ENCODE peak calls at places on chromosomes 3 and 15, in ten cellular contexts. P is AG04449, R is A549, U is upper lobe of right lung, V is neural progenitor cell, E is colonic mucosa, O is pancreas, H is cardiac fibroblast, F is prostate gland, L is tibial nerve. D is an unnamed sample.

GRCh38 chr3:38397320-38397719 is 50.7 kb downstream of the XYLB start:
- DNase-seq in R (no peak), U (no peak), F (no peak), E (no peak), V (peak; percentile 86), L (no peak), O (no peak), P (no peak), H (peak; percentile 44), D (no peak)

GRCh38 chr3:100966049-100966471 is 27.2 kb downstream of the ABI3BP start:
- DNase-seq in H (no peak), E (no peak), O (no peak), R (no peak), U (no peak), F (no peak), V (no peak), P (no peak), L (no peak), D (no peak)

GRCh38 chr3:168156479-168156878 is 60.8 kb upstream of the GOLIM4 start:
- DNase-seq in F (no peak), O (no peak), H (no peak), R (no peak), U (no peak), E (no peak), L (no peak), P (no peak), V (no peak), D (no peak)

GRCh38 chr3:183378951-183379350 is 49.5 kb downstream of the MCF2L2 start:
- DNase-seq in O (no peak), L (no peak), H (no peak), P (no peak), U (no peak), R (no peak), V (no peak), E (no peak), F (no peak), D (no peak)

GRCh38 chr3:37591130-37591865 is 270.4 kb upstream of the CTDSPL start:
- DNase-seq in R (no peak), L (no peak), H (peak; percentile 12), V (no peak), E (peak; percentile 26), O (no peak), P (no peak), F (no peak), U (no peak), D (peak; percentile 57)

GRCh38 chr3:50261505-50261904 is 7.4 kb upstream of the SEMA3B start:
- DNase-seq in P (no peak), R (no peak), U (no peak), E (no peak), F (no peak), L (no peak), O (no peak), V (no peak), H (no peak), D (no peak)

GRCh38 chr3:47617061-47618010 is 38.7 kb upstream of the CSPG5 start:
- DNase-seq in U (no peak), O (no peak), P (no peak), R (no peak), V (no peak), L (no peak), H (no peak), F (peak; percentile 23), E (no peak), D (no peak)

GRCh38 chr3:71055602-71056001 is 527.9 kb downstream of the FOXP1 start:
- DNase-seq in P (no peak), H (peak; percentile 87), F (peak; percentile 51), E (no peak), V (no peak), O (no peak), U (no peak), L (no peak), R (no peak), D (no peak)

DNA sequence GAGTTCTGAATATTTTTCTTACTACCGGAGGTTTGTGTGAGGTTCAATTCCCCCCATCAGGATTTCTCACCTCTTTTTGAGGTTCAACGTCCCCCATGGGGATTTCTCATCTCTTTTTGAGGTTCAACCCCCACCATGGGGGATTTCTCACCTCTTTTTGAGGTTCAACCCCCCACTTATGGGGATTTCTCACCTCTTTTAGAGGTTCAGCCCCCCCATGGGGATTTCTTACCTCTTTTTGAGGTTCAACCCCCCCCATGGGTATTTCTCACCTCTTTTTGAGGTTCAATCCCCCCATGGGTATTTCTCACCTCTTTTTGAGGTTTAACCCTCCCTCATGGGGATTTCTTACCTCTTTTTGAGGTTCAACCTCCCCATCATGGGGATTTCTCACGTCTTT is 26.3 kb downstream of the NDUFB4 start:
- DNase-seq in V (no peak), H (no peak), F (no peak), O (no peak), L (no peak), U (no peak), P (no peak), R (no peak), E (no peak), D (no peak)
- H3K4me3 ChIP-seq in V (no peak overlapping the region), H (no peak overlapping the region), F (no peak overlapping the region), O (no peak overlapping the region), L (no peak overlapping the region), U (no peak overlapping the region), P (no peak overlapping the region), R (no peak overlapping the region), E (no peak overlapping the region), D (no peak overlapping the region)

GRCh38 chr3:182244222-182244971 is 532.7 kb downstream of the SOX2 start:
- DNase-seq in U (no peak), E (peak; percentile 25), P (no peak), R (no peak), L (no peak), O (no peak), F (no peak), V (no peak), H (no peak), D (no peak)

GRCh38 chr3:182246870-182247269 is 535.1 kb downstream of the SOX2 start:
- DNase-seq in U (no peak), E (no peak), V (no peak), L (no peak), O (no peak), H (no peak), P (no peak), F (no peak), R (no peak), D (no peak)

GRCh38 chr3:182245059-182245458 is 533.3 kb downstream of the SOX2 start:
- DNase-seq in F (no peak), L (no peak), P (no peak), V (no peak), R (no peak), E (no peak), H (no peak), U (no peak), O (no peak), D (no peak)

GRCh38 chr3:182252802-182253201 is 540.5 kb upstream of the ATP11B start:
- DNase-seq in F (no peak), H (no peak), L (no peak), U (no peak), P (no peak), O (no peak), V (no peak), E (no peak), R (no peak), D (no peak)

DNA sequence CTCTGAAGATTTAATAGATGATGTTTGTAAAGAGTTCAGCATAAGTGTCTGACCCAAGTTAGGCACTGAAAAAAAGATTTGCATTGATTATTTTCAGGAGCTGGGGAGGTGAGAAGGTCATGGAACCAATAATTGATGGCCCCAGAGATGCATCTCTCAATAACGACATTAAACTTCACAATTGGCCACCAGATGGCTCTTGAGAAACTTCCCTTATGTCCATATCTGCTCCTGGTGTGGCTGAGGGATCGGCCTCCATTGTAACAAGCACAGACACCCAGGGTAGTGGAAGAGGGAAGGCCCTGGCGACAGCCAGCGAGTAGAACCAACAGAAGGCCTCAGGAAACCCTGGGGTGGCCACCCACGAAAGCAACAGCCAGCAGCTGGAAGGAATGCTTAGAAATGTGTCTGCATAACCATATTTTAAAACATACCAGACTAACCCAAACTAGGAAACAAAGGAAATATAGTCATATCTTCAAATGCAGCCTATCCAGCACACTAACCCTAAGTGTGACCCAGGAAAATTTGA is 536.7 kb downstream of the SOX2 start:
- DNase-seq in P (no peak), L (no peak), E (peak; percentile 18), R (no peak), U (no peak), H (no peak), F (no peak), O (no peak), V (no peak), D (no peak)
- TF ChIP-seq CTCF in P (peak; percentile 15), L (no peak), E (peak; percentile 11), R (no peak), U (no peak), H (no peak), F (no peak), O (no peak), V (no peak), D (no peak)

GRCh38 chr15:61389334-61390028 is 160.4 kb upstream of the RORA start:
- DNase-seq in U (no peak), V (no peak), O (no peak), E (no peak), F (no peak), L (no peak), P (no peak), H (no peak), R (no peak), D (no peak)

GRCh38 chr15:61387675-61388074 is 158.6 kb upstream of the RORA start:
- DNase-seq in F (no peak), E (no peak), H (no peak), O (no peak), R (no peak), L (no peak), U (no peak), V (no peak), P (no peak), D (no peak)

GRCh38 chr15:61393949-61394348 is 164.8 kb upstream of the RORA start:
- DNase-seq in P (no peak), E (no peak), U (no peak), L (peak; percentile 33), R (no peak), F (no peak), H (peak; percentile 10), V (no peak), O (no peak), D (peak; percentile 51)

GRCh38 chr15:61393524-61393923 is 164.4 kb upstream of the RORA start:
- DNase-seq in F (no peak), L (no peak), U (no peak), R (no peak), V (no peak), H (no peak), P (no peak), E (no peak), O (no peak), D (no peak)

DNA sequence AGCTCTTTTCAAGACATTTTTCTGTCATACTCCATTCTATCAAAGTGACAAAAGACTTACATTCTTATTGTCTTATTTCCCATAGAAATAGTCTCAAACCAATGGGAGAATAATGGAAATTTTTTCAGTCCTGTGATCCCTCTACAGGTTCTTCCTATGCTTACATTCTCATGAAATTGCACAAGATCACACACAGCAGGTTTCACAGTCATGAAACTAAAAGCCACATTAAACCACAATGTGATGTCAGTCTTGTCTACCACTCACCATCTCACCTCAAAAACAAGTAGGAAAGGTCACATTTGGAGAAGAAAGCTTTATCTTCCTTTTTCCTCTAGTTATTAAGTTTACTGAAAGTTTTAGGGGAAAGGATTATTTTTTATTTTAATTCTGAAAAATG is 161.0 kb upstream of the RORA start:
- DNase-seq in P (no peak), R (no peak), F (no peak), U (no peak), E (no peak), L (no peak), O (no peak), V (no peak), H (peak; percentile 29), D (no peak)
- H3K4me3 ChIP-seq in P (no peak overlapping the region), R (no peak overlapping the region), F (no peak overlapping the region), U (no peak overlapping the region), E (no peak overlapping the region), L (no peak overlapping the region), O (no peak overlapping the region), V (no peak overlapping the region), H (no peak overlapping the region), D (no peak overlapping the region)

GRCh38 chr15:53869806-53870073 is 108.5 kb upstream of the UNC13C start:
- DNase-seq in U (no peak), V (no peak), L (no peak), H (no peak), O (no peak), R (no peak), E (no peak), F (no peak), P (no peak), D (no peak)

GRCh38 chr15:53872410-53872809 is 105.8 kb upstream of the UNC13C start:
- DNase-seq in L (no peak), U (no peak), F (no peak), H (no peak), O (no peak), V (no peak), P (no peak), E (no peak), R (no peak), D (no peak)

GRCh38 chr15:53869044-53869805 is 109.0 kb upstream of the UNC13C start:
- DNase-seq in L (no peak), O (no peak), F (no peak), H (peak; percentile 1), R (peak; percentile 16), V (peak; percentile 9), E (no peak), U (no peak), P (no peak), D (no peak)
- TF ChIP-seq CTCF in L (no peak), O (no peak), F (no peak), H (peak; percentile 22), R (no peak), V (peak; percentile 31), E (no peak), U (no peak), P (no peak), D (no peak)

D was measured in tibial artery.